ENCODE peak calls at places on chromosomes 13 and 19, in six cellular contexts. J, U, V, I, N and B are unnamed samples.

GRCh38 chr13:41639955-41640780 is 182.8 kb downstream of the RGCC start:
- DNase-seq in N (no peak), V (no peak), I (no peak), J (no peak), U (peak; percentile 87), B (no peak)

GRCh38 chr13:63209330-63210017 is 1793.8 kb upstream of the PCDH20 start:
- DNase-seq in U (peak; percentile 28), J (no peak), I (peak; percentile 65), N (no peak), V (no peak), B (no peak)

GRCh38 chr19:41668315-41668714 is 19.8 kb downstream of the CEACAM7 start:
- DNase-seq in J (no peak), I (no peak), N (no peak), U (no peak), V (no peak), B (no peak)

GRCh38 chr13:51778407-51778806 is 25.6 kb downstream of the DHRS12 start:
- DNase-seq in J (no peak), V (peak; percentile 51), I (no peak), U (no peak), N (no peak), B (no peak)

GRCh38 chr13:108927615-108928014 is 298.2 kb downstream of the MYO16 start:
- DNase-seq in J (no peak), V (no peak), U (no peak), I (no peak), N (no peak), B (no peak)

GRCh38 chr13:66312312-66313087 is 917.6 kb downstream of the PCDH9 start:
- DNase-seq in V (peak; percentile 15), J (no peak), U (peak; percentile 85), N (no peak), I (peak; percentile 80), B (no peak)

GRCh38 chr13:27534976-27535370 is 84.6 kb upstream of the MTIF3 start:
- DNase-seq in V (no peak), I (no peak), U (no peak), J (no peak), N (no peak), B (no peak)

GRCh38 chr19:15161028-15161984 is 39.5 kb downstream of the NOTCH3 start:
- DNase-seq in V (no peak), I (peak; percentile 18), U (peak; percentile 36), N (peak; percentile 50), J (no peak), B (no peak)

GRCh38 chr13:40536443-40537113 is 129.9 kb downstream of the FOXO1 start:
- DNase-seq in J (no peak), V (peak; percentile 93), U (no peak), N (no peak), I (no peak), B (no peak)

GRCh38 chr19:29321116-29321515 is 108.2 kb upstream of the UQCRFS1 start:
- DNase-seq in I (no peak), N (no peak), V (no peak), U (no peak), J (peak; percentile 13), B (no peak)

GRCh38 chr19:42295831-42296525 is 6.0 kb upstream of the PRR19 start:
- DNase-seq in V (peak; percentile 75), I (peak; percentile 41), U (peak; percentile 66), J (peak; percentile 93), N (peak; percentile 95), B (peak; percentile 99)

GRCh38 chr13:107322228-107322627 is 754.3 kb upstream of the ARGLU1 start:
- DNase-seq in N (no peak), J (no peak), I (no peak), U (no peak), V (no peak), B (no peak)

GRCh38 chr13:78323848-78324247 is 279.5 kb downstream of the POU4F1 start:
- DNase-seq in I (no peak), U (peak; percentile 23), J (no peak), V (no peak), N (no peak), B (no peak)

GRCh38 chr13:69168436-69168835 is 939.2 kb upstream of the ATXN8OS start:
- DNase-seq in J (no peak), U (no peak), I (no peak), V (no peak), N (no peak), B (no peak)

GRCh38 chr19:8367327-8368001 is 3.5 kb downstream of the ANGPTL4 start:
- DNase-seq in J (peak; percentile 78), I (peak; percentile 98), N (peak; percentile 84), V (peak; percentile 97), U (peak; percentile 99), B (peak; percentile 93)

GRCh38 chr19:42540071-42540553 is 11.8 kb upstream of the CEACAM1 start:
- DNase-seq in I (no peak), U (peak; percentile 33), V (no peak), N (peak; percentile 25), J (no peak), B (no peak)

GRCh38 chr13:83905641-83906040 is 23.4 kb upstream of the SLITRK1 start:
- DNase-seq in V (no peak), I (no peak), N (no peak), J (no peak), U (no peak), B (no peak)

GRCh38 chr13:97211357-97211756 is 10.8 kb upstream of the MBNL2 start:
- DNase-seq in N (no peak), J (no peak), I (peak; percentile 48), U (no peak), V (no peak), B (no peak)

GRCh38 chr13:39603424-39603947 is 493 bp upstream of the LHFPL6 start:
- DNase-seq in I (peak; percentile 24), J (no peak), V (no peak), U (peak; percentile 29), N (no peak), B (no peak)

GRCh38 chr19:23345838-23346237 is 49.4 kb downstream of the ZNF91 start:
- DNase-seq in J (no peak), N (no peak), U (no peak), V (no peak), I (no peak), B (no peak)

GRCh38 chr13:110524484-110525254 is 36.9 kb downstream of the RAB20 start:
- DNase-seq in J (no peak), N (peak; percentile 89), I (no peak), U (no peak), V (peak; percentile 47), B (no peak)

GRCh38 chr13:112781287-112781686 is 91.4 kb downstream of the ATP11A start:
- DNase-seq in V (no peak), N (no peak), J (no peak), U (no peak), I (no peak), B (no peak)

GRCh38 chr13:41563501-41564001 is 106.2 kb downstream of the RGCC start:
- DNase-seq in J (no peak), V (no peak), N (no peak), I (peak; percentile 50), U (peak; percentile 62), B (no peak)

GRCh38 chr19:15374796-15375440 is 4.7 kb downstream of the AKAP8 start:
- DNase-seq in U (no peak), J (no peak), I (no peak), N (no peak), V (no peak), B (no peak)

GRCh38 chr19:34556500-34556899 is 74.9 kb downstream of the WTIP start:
- DNase-seq in N (no peak), J (no peak), U (peak; percentile 19), I (no peak), V (peak; percentile 39), B (no peak)

GRCh38 chr19:17654993-17655392 is 33.2 kb downstream of the UNC13A start:
- DNase-seq in V (no peak), U (no peak), N (no peak), I (no peak), J (no peak), B (no peak)

GRCh38 chr13:29564828-29565227 is 30.7 kb downstream of the SLC7A1 start:
- DNase-seq in U (no peak), N (no peak), V (no peak), I (no peak), J (no peak), B (no peak)

GRCh38 chr19:3801412-3802096 is 15.4 kb upstream of the MATK start:
- DNase-seq in N (peak; percentile 77), V (no peak), J (no peak), I (no peak), U (no peak), B (no peak)
- TF ChIP-seq CTCF in N (no peak), V (no peak), J (peak; percentile 32), I (peak; percentile 25), U (peak; percentile 26), B (no peak)

GRCh38 chr19:5271145-5271544 is 69.5 kb downstream of the PTPRS start:
- DNase-seq in I (no peak), N (no peak), J (no peak), V (no peak), U (peak; percentile 8), B (no peak)
- TF ChIP-seq CTCF in I (peak; percentile 25), N (no peak), J (peak; percentile 74), V (no peak), U (peak; percentile 24), B (no peak)

GRCh38 chr19:1401138-1401888 is at the start of gene GAMT:
- DNase-seq in N (peak; percentile 74), I (no peak), U (peak; percentile 35), V (no peak), J (no peak), B (no peak)
- TF ChIP-seq CTCF in N (peak; percentile 39), I (peak; percentile 48), U (no peak), V (peak; percentile 43), J (no peak), B (no peak)

GRCh38 chr13:76223565-76223964 is 587.4 kb downstream of the LMO7 start:
- DNase-seq in V (no peak), N (no peak), J (no peak), U (no peak), I (no peak), B (no peak)
- TF ChIP-seq CTCF in V (no peak), N (no peak), J (no peak), U (no peak), I (no peak), B (no peak)

GRCh38 chr13:102141625-102142472 is 260.0 kb downstream of the FGF14 start:
- DNase-seq in V (no peak), J (no peak), U (peak; percentile 29), N (no peak), I (peak; percentile 35), B (no peak)
- TF ChIP-seq CTCF in V (peak; percentile 60), J (peak; percentile 83), U (peak; percentile 68), N (peak; percentile 45), I (peak; percentile 72), B (no peak)

DNA sequence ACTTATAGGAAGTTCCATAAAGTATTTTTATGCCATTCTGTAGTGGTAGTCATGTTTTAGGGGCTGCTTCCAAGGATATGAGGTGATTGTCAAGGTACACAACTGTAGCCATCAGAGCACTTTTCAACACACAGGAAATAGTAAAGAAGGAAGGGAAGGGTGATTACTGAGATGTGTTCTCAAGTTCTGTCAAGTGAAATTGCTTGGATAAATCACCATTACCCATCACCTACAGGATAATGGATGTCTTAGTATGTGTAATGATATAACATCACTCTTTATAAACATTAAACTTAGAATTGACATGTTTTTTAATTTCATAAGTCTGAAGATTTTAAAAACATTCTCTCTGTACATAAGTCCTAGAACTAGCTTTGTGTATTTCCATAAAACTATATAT is 487.9 kb downstream of the DCT start:
- DNase-seq in N (no peak), V (no peak), J (no peak), U (no peak), I (no peak), B (no peak)
- TF ChIP-seq CTCF in N (no peak), V (no peak), J (no peak), U (no peak), I (no peak), B (no peak)

GRCh38 chr13:60091573-60091972 is 72.2 kb downstream of the DIAPH3 start:
- DNase-seq in V (no peak), J (no peak), U (no peak), N (no peak), I (no peak), B (no peak)
- TF ChIP-seq CTCF in V (no peak), J (no peak), U (peak; percentile 25), N (no peak), I (no peak), B (no peak)